ENCODE peak calls at places on chromosomes 16 and 17, in four cellular contexts. B is K562, V is GM12878, N is WTC11. O is an unnamed sample.

GRCh38 chr16:82232806-82233205 is 62.8 kb upstream of the MPHOSPH6 start:
- DNase-seq in N (no peak), B (no peak), V (no peak), O (no peak)

GRCh38 chr16:29192329-29193247 is 207.7 kb downstream of the LAT start:
- DNase-seq in V (no peak), B (peak), N (no peak), O (no peak)

GRCh38 chr17:15261063-15261817 is 3.9 kb downstream of the PMP22 start:
- DNase-seq in V (no peak), B (no peak), N (peak), O (peak)

GRCh38 chr16:56357291-56357764 is 68.0 kb downstream of the AMFR start:
- DNase-seq in B (no peak), N (peak), V (no peak), O (peak)

GRCh38 chr17:68378202-68379149 is 78.8 kb downstream of the WIPI1 start:
- DNase-seq in N (peak), V (no peak), B (no peak), O (peak)

GRCh38 chr17:67435122-67435521 is 58.0 kb downstream of the PITPNC1 start:
- DNase-seq in N (no peak), B (no peak), V (no peak), O (no peak)

GRCh38 chr17:33234930-33235685 is 58.0 kb downstream of the ASIC2 start:
- DNase-seq in B (no peak), V (no peak), N (no peak), O (peak)

GRCh38 chr16:81624718-81625543 is 154.2 kb upstream of the PLCG2 start:
- DNase-seq in B (peak), N (no peak), V (no peak), O (no peak)

GRCh38 chr17:6019959-6020358 is 50.2 kb upstream of the WSCD1 start:
- DNase-seq in N (no peak), B (peak), V (no peak), O (no peak)

GRCh38 chr16:3145151-3145550 is 10.3 kb downstream of the ZNF213 start:
- DNase-seq in B (no peak), V (no peak), N (no peak), O (no peak)

GRCh38 chr17:48131216-48131824 is 23.8 kb downstream of the SNX11 start:
- DNase-seq in B (peak), V (no peak), N (peak), O (peak)

GRCh38 chr17:55674107-55674506 is 48.6 kb downstream of the TMEM100 start:
- DNase-seq in V (no peak), B (no peak), N (no peak), O (no peak)

GRCh38 chr17:42277342-42277712 is 1.1 kb upstream of the STAT5B start:
- DNase-seq in B (no peak), N (no peak), V (no peak), O (no peak)

GRCh38 chr17:5110816-5111215 is 862 bp downstream of the ZNF232 start:
- DNase-seq in B (peak), V (no peak), N (no peak), O (no peak)

GRCh38 chr17:36183001-36183810 is 6.8 kb upstream of the TBC1D3B start:
- DNase-seq in V (no peak), N (peak), B (peak), O (peak)

GRCh38 chr16:73031155-73031866 is 16.6 kb downstream of the ZFHX3 start:
- DNase-seq in N (no peak), B (no peak), V (no peak), O (no peak)

GRCh38 chr16:87918314-87918713 is 18.0 kb downstream of the CA5A start:
- DNase-seq in N (no peak), B (no peak), V (no peak), O (no peak)

GRCh38 chr17:44878627-44879221 is 20.5 kb downstream of the EFTUD2 start:
- DNase-seq in V (no peak), N (no peak), B (peak), O (peak)

GRCh38 chr16:70575376-70575775 is 51.8 kb downstream of the SF3B3 start:
- DNase-seq in N (no peak), B (no peak), V (no peak), O (no peak)

GRCh38 chr16:14117051-14117450 is 45.9 kb downstream of the MRTFB start:
- DNase-seq in N (no peak), V (no peak), B (no peak), O (no peak)

GRCh38 chr17:18978050-18978449 is 26.1 kb downstream of the SLC5A10 start:
- DNase-seq in B (no peak), N (no peak), V (no peak), O (no peak)

GRCh38 chr17:81050645-81051625 is 16.0 kb downstream of the BAIAP2 start:
- DNase-seq in B (no peak), N (no peak), V (no peak), O (no peak)

GRCh38 chr17:81052199-81052997 is 17.4 kb downstream of the BAIAP2 start:
- DNase-seq in V (no peak), B (no peak), N (no peak), O (peak)

GRCh38 chr17:81048827-81049371 is 13.9 kb downstream of the BAIAP2 start:
- DNase-seq in B (no peak), V (no peak), N (no peak), O (no peak)

GRCh38 chr17:81049372-81049911 is 14.5 kb downstream of the BAIAP2 start:
- DNase-seq in B (peak), N (no peak), V (peak), O (no peak)

GRCh38 chr17:81049973-81050551 is 15.1 kb downstream of the BAIAP2 start:
- DNase-seq in V (peak), N (no peak), B (no peak), O (peak)
- TF ChIP-seq USF1 in V (no peak), N (no peak), B (no peak), O (no peak)

DNA sequence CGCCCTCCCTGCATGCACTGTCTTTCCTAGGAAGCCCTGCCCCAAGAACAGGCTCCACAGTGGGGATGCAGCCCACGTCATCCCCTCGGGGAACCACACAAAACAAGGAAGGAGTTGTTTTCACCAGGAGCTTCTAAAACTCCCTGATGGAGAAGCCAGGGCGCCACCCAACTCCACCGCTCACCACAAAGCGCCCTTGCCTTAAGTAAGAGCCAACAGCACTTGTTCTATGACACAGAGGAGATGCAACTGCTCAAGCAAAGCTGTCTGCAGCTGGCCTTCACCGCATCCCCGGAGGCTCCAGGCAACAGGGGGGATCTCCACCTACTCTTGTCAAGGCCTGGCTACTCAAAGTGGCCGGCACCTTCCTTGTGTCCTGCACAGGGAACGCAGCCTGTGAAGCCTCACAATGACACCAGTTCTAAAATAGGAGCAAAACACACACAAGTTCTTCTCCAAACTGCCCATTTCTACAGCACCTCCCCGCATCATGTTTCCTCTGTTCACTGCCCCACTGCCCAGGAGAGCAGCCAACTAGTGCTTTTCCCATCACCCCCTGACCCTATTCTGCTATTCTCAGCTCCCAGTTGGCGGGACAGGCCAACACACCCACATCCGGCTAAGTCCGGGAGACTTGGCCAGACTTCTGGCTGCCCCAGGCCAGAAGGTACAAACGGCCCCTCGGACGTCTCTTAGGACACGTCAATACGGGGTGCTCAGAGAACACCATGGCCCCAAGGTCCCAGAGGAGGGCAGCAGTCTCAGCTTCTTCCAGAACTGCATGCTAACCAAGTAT is 24.2 kb downstream of the MPG start:
- DNase-seq in N (no peak), B (no peak), V (no peak), O (no peak)
- TF ChIP-seq USF1 in N (no peak), B (no peak), V (no peak), O (no peak)

DNA sequence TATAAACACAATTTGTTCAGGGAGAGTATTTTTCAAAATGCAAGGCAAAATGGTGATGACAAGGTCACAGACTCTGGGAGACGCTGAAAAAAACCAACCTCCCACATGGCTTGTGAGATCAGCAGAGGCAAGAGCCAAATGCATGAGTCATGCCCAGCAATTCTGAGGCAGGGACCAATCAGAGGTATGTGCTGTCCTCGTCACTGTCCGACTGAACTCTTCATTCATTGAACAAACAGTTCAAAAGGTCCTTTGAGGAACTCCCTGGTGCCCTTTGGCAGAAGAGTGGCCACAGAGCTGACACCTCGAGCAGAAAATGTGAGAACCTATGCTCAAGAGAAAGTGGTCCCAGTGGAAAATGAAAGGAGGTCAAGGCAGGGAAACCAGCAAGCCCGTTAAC is 51.0 kb downstream of the CDH11 start:
- DNase-seq in B (peak), V (no peak), N (no peak), O (peak)
- TF ChIP-seq USF1 in B (no peak), V (no peak), N (no peak), O (peak)

GRCh38 chr16:48106445-48106844 is 49.3 kb downstream of the ABCC12 start:
- DNase-seq in B (no peak), N (no peak), V (no peak), O (no peak)
- TF ChIP-seq USF1 in B (no peak), N (no peak), V (no peak), O (no peak)

O was measured in SK-N-SH.